ENCODE peak calls at places on chromosome 3, in five cellular contexts. F, O, N, M and R are unnamed samples.

GRCh38 chr3:43791246-43791645 is 100.5 kb downstream of the ABHD5 start:
- DNase-seq in F (no peak), O (no peak), N (no peak), M (no peak), R (no peak)

GRCh38 chr3:15936347-15936746 is 138.6 kb upstream of the ANKRD28 start:
- DNase-seq in F (no peak), O (no peak), N (no peak), M (no peak), R (no peak)

GRCh38 chr3:167882057-167882667 is 146.6 kb downstream of the SERPINI1 start:
- DNase-seq in F (peak), O (no peak), N (peak), M (no peak), R (peak)

GRCh38 chr3:185796431-185797107 is 28.3 kb downstream of the IGF2BP2 start:
- DNase-seq in F (peak), O (no peak), N (peak), M (no peak), R (peak)

GRCh38 chr3:25257026-25257425 is 171.0 kb upstream of the RARB start:
- DNase-seq in F (no peak), O (no peak), N (no peak), M (no peak), R (no peak)

GRCh38 chr3:51681453-51681852 is 10.4 kb downstream of the TEX264 start:
- DNase-seq in F (peak), O (no peak), N (no peak), M (no peak), R (no peak)

GRCh38 chr3:124935264-124935663 is 713 bp upstream of the MUC13 start:
- DNase-seq in F (no peak), O (no peak), N (no peak), M (no peak), R (no peak)

GRCh38 chr3:151439652-151440125 is 21.2 kb downstream of the IGSF10 start:
- DNase-seq in F (peak), O (no peak), N (peak), M (no peak), R (peak)

GRCh38 chr3:72155391-72156064 is 370.6 kb upstream of the PROK2 start:
- DNase-seq in F (peak), O (no peak), N (peak), M (no peak), R (no peak)

GRCh38 chr3:120094776-120095225 is 554 bp upstream of the GSK3B start:
- DNase-seq in F (peak), O (no peak), N (peak), M (peak), R (peak)

GRCh38 chr3:138219255-138219654 is 32.2 kb downstream of the ARMC8 start:
- DNase-seq in F (no peak), O (no peak), N (no peak), M (no peak), R (no peak)

GRCh38 chr3:67957268-67957667 is 302.9 kb upstream of the SUCLG2 start:
- DNase-seq in F (no peak), O (no peak), N (no peak), M (no peak), R (no peak)

GRCh38 chr3:37640636-37641375 is 220.9 kb upstream of the CTDSPL start:
- DNase-seq in F (no peak), O (no peak), N (no peak), M (no peak), R (no peak)

GRCh38 chr3:185630182-185630622 is 44.1 kb downstream of the SENP2 start:
- DNase-seq in F (peak), O (no peak), N (no peak), M (no peak), R (no peak)

GRCh38 chr3:171028779-171029232 is 2.3 kb upstream of the SLC2A2 start:
- DNase-seq in F (no peak), O (no peak), N (no peak), M (no peak), R (no peak)

GRCh38 chr3:159771865-159772611 is 216.6 kb upstream of the IL12A start:
- DNase-seq in F (no peak), O (no peak), N (no peak), M (no peak), R (no peak)

GRCh38 chr3:53938645-53939044 is 47.0 kb upstream of the SELENOK start:
- DNase-seq in F (peak), O (no peak), N (peak), M (peak), R (peak)

GRCh38 chr3:160667452-160667851 is 9.5 kb upstream of the ARL14 start:
- DNase-seq in F (peak), O (no peak), N (no peak), M (no peak), R (no peak)